ENCODE peak calls at places on chromosomes 6 and 20, in six cellular contexts. One of them, this sample, is unnamed. For H3K36me3 and H3K9me3, the result is how much of the 10 kb centered on the place peaks cover.

GRCh38 chr20:36093025-36093803 is 61.3 kb upstream of the EPB41L1 start:
- DNase-seq in adrenal gland: peak
- DNase-seq in Caco-2: peak
- DNase-seq in left lung: peak
- DNase-seq in heart left ventricle: peak
- DNase-seq in CD8-positive, alpha-beta T cell: peak
- DNase-seq in this sample: peak

GRCh38 chr6:163355471-163355991 is 59.0 kb upstream of the QKI start:
- DNase-seq in CD8-positive, alpha-beta T cell: no peak
- DNase-seq in Caco-2: no peak
- DNase-seq in heart left ventricle: peak
- DNase-seq in adrenal gland: peak
- DNase-seq in left lung: peak
- DNase-seq in this sample: no peak

GRCh38 chr20:21515300-21516179 is 1.7 kb upstream of the NKX2-2 start:
- DNase-seq in CD8-positive, alpha-beta T cell: no peak
- DNase-seq in adrenal gland: no peak
- DNase-seq in heart left ventricle: no peak
- DNase-seq in Caco-2: no peak
- DNase-seq in left lung: peak
- DNase-seq in this sample: no peak

GRCh38 chr20:53937330-53937729 is 133.1 kb downstream of the BCAS1 start:
- DNase-seq in CD8-positive, alpha-beta T cell: no peak
- DNase-seq in heart left ventricle: no peak
- DNase-seq in adrenal gland: no peak
- DNase-seq in left lung: no peak
- DNase-seq in Caco-2: no peak
- DNase-seq in this sample: no peak

GRCh38 chr6:8172510-8172909 is 70.2 kb upstream of the EEF1E1 start:
- DNase-seq in Caco-2: no peak
- DNase-seq in left lung: no peak
- DNase-seq in adrenal gland: no peak
- DNase-seq in heart left ventricle: no peak
- DNase-seq in CD8-positive, alpha-beta T cell: no peak
- DNase-seq in this sample: no peak

GRCh38 chr20:40305303-40305702 is 383.7 kb downstream of the MAFB start:
- DNase-seq in Caco-2: no peak
- DNase-seq in left lung: no peak
- DNase-seq in heart left ventricle: no peak
- DNase-seq in CD8-positive, alpha-beta T cell: no peak
- DNase-seq in adrenal gland: no peak
- DNase-seq in this sample: no peak

GRCh38 chr6:125953502-125953875 is 3.1 kb upstream of the HINT3 start:
- DNase-seq in left lung: peak
- DNase-seq in heart left ventricle: no peak
- DNase-seq in adrenal gland: no peak
- DNase-seq in Caco-2: peak
- DNase-seq in CD8-positive, alpha-beta T cell: no peak
- DNase-seq in this sample: no peak

GRCh38 chr20:17495826-17496225 is 35.4 kb downstream of the BFSP1 start:
- DNase-seq in heart left ventricle: no peak
- DNase-seq in CD8-positive, alpha-beta T cell: peak
- DNase-seq in left lung: no peak
- DNase-seq in Caco-2: no peak
- DNase-seq in adrenal gland: no peak
- DNase-seq in this sample: no peak

GRCh38 chr6:26159417-26160273 is 72.4 kb downstream of the HFE start:
- DNase-seq in CD8-positive, alpha-beta T cell: no peak
- DNase-seq in left lung: no peak
- DNase-seq in Caco-2: no peak
- DNase-seq in adrenal gland: no peak
- DNase-seq in heart left ventricle: no peak
- DNase-seq in this sample: no peak

GRCh38 chr6:45626087-45626891 is 248.6 kb upstream of the SUPT3H start:
- DNase-seq in Caco-2: no peak
- DNase-seq in left lung: no peak
- DNase-seq in CD8-positive, alpha-beta T cell: no peak
- DNase-seq in adrenal gland: no peak
- DNase-seq in heart left ventricle: no peak
- DNase-seq in this sample: no peak

GRCh38 chr6:125262026-125263013 is 39.4 kb downstream of the HDDC2 start:
- DNase-seq in left lung: no peak
- DNase-seq in heart left ventricle: no peak
- DNase-seq in adrenal gland: no peak
- DNase-seq in CD8-positive, alpha-beta T cell: no peak
- DNase-seq in Caco-2: no peak
- DNase-seq in this sample: no peak

GRCh38 chr6:137417411-137417810 is 76.8 kb downstream of the OLIG3 start:
- DNase-seq in Caco-2: no peak
- DNase-seq in CD8-positive, alpha-beta T cell: no peak
- DNase-seq in heart left ventricle: no peak
- DNase-seq in left lung: no peak
- DNase-seq in adrenal gland: no peak
- DNase-seq in this sample: no peak

GRCh38 chr20:63280371-63280770 is 7.8 kb downstream of the ARFGAP1 start:
- DNase-seq in heart left ventricle: no peak
- DNase-seq in left lung: peak
- DNase-seq in adrenal gland: no peak
- DNase-seq in CD8-positive, alpha-beta T cell: no peak
- DNase-seq in Caco-2: no peak
- DNase-seq in this sample: no peak

GRCh38 chr6:38459291-38459690 is 180.4 kb downstream of the BTBD9 start:
- DNase-seq in left lung: no peak
- DNase-seq in heart left ventricle: no peak
- DNase-seq in adrenal gland: no peak
- DNase-seq in CD8-positive, alpha-beta T cell: no peak
- DNase-seq in Caco-2: no peak
- DNase-seq in this sample: no peak

GRCh38 chr6:149088361-149088760 is 229.2 kb upstream of the TAB2 start:
- DNase-seq in adrenal gland: no peak
- DNase-seq in Caco-2: no peak
- DNase-seq in left lung: no peak
- DNase-seq in heart left ventricle: no peak
- DNase-seq in CD8-positive, alpha-beta T cell: no peak
- DNase-seq in this sample: no peak

GRCh38 chr6:162408805-162409535 is 318.6 kb downstream of the PRKN start:
- DNase-seq in CD8-positive, alpha-beta T cell: no peak
- DNase-seq in Caco-2: no peak
- DNase-seq in heart left ventricle: no peak
- DNase-seq in adrenal gland: no peak
- DNase-seq in left lung: no peak
- DNase-seq in this sample: no peak

GRCh38 chr20:58746551-58747399 is 54.2 kb downstream of the NPEPL1 start:
- DNase-seq in CD8-positive, alpha-beta T cell: no peak
- DNase-seq in heart left ventricle: no peak
- DNase-seq in Caco-2: no peak
- DNase-seq in adrenal gland: no peak
- DNase-seq in left lung: no peak
- DNase-seq in this sample: no peak

GRCh38 chr6:2396856-2397640 is 151.6 kb upstream of the GMDS start:
- DNase-seq in CD8-positive, alpha-beta T cell: no peak
- DNase-seq in Caco-2: no peak
- DNase-seq in adrenal gland: peak
- DNase-seq in left lung: no peak
- DNase-seq in heart left ventricle: peak
- DNase-seq in this sample: no peak

GRCh38 chr20:18628330-18628941 is 40.6 kb downstream of the DTD1 start:
- DNase-seq in heart left ventricle: no peak
- DNase-seq in adrenal gland: no peak
- DNase-seq in Caco-2: peak
- DNase-seq in CD8-positive, alpha-beta T cell: no peak
- DNase-seq in left lung: peak
- DNase-seq in this sample: no peak

GRCh38 chr6:112183271-112183671 is 71.1 kb downstream of the LAMA4 start:
- DNase-seq in heart left ventricle: no peak
- DNase-seq in CD8-positive, alpha-beta T cell: no peak
- DNase-seq in left lung: no peak
- DNase-seq in Caco-2: no peak
- DNase-seq in adrenal gland: no peak
- DNase-seq in this sample: no peak

DNA sequence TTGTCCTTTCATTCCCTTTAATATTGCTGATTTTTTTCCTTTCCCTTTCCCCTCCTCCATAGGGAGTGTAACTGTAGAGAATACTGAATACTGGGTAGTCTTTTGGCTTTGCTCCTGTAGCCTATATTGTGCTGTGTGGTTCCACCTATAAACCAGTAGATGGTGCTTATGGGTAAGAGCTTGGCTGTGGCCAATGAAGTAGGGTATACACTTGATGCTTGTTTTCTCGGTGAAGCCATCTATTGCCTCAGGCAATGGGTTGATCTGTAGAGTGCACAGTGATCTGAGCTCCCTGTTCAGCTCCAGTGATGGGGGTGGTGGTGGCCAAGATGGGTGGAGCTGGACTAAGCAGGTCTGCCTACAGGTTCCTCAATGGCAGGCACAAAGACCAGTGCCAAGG is 203.3 kb upstream of the IMPG1 start:
- DNase-seq in Caco-2: peak
- DNase-seq in heart left ventricle: no peak
- DNase-seq in adrenal gland: no peak
- DNase-seq in CD8-positive, alpha-beta T cell: no peak
- DNase-seq in left lung: no peak
- DNase-seq in this sample: no peak
- TF ChIP-seq CTCF in Caco-2: peak
- TF ChIP-seq CTCF in heart left ventricle: no peak
- TF ChIP-seq CTCF in adrenal gland: no peak
- TF ChIP-seq CTCF in CD8-positive, alpha-beta T cell: no peak
- TF ChIP-seq CTCF in left lung: no peak
- TF ChIP-seq CTCF in this sample: no peak

DNA sequence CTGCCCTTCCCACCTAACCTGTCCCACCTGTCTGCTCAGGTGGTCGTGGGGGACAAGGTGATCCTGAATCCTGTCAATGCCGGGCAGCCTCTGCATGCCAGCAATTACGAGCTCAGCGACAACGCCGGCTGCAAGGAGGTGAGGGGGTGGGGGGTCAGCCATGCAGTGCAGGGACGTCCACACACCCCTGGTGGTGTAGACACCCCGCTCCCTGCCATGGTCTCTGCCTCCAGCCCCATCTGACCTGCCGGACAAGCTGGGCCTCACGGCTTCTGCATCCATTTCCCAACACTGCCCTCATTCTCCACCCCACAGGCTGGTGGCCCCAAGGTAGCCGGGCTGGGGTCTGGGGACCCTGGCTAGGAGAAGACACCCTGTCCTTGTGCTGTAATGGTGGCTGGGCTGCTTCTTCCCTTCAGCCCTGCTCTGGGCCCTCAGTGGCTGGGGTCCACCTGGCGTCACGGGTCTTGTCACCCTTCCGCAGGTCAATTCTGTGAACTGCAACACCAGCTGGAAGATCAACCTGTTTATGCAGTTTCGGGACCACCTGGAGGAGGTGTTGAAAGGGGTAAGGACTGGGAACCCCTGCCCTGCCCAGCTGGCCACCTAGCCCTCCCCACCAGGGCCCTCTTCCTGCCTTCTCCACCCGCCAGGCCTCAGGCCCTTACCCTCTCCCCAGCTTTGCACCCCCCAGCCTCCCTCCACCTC is 38.0 kb downstream of the ITPR3 start:
- DNase-seq in Caco-2: no peak
- DNase-seq in CD8-positive, alpha-beta T cell: no peak
- DNase-seq in left lung: no peak
- DNase-seq in heart left ventricle: no peak
- DNase-seq in adrenal gland: no peak
- DNase-seq in this sample: no peak
- H3K36me3 ChIP-seq in Caco-2: under half
- H3K36me3 ChIP-seq in CD8-positive, alpha-beta T cell: under half
- H3K36me3 ChIP-seq in left lung: half or more
- H3K36me3 ChIP-seq in heart left ventricle: under half
- H3K36me3 ChIP-seq in adrenal gland: under half
- H3K36me3 ChIP-seq in this sample: under half

GRCh38 chr6:67501738-67502137 is 1133.3 kb upstream of the ADGRB3 start:
- DNase-seq in CD8-positive, alpha-beta T cell: no peak
- DNase-seq in heart left ventricle: no peak
- DNase-seq in Caco-2: no peak
- DNase-seq in left lung: no peak
- DNase-seq in adrenal gland: no peak
- DNase-seq in this sample: no peak
- H3K9me3 ChIP-seq in CD8-positive, alpha-beta T cell: under half
- H3K9me3 ChIP-seq in heart left ventricle: under half
- H3K9me3 ChIP-seq in Caco-2: under half
- H3K9me3 ChIP-seq in left lung: under half
- H3K9me3 ChIP-seq in adrenal gland: under half
- H3K9me3 ChIP-seq in this sample: under half

GRCh38 chr6:32198345-32198696 is 5.9 kb upstream of the GPSM3 start:
- DNase-seq in left lung: no peak
- DNase-seq in CD8-positive, alpha-beta T cell: no peak
- DNase-seq in Caco-2: no peak
- DNase-seq in heart left ventricle: no peak
- DNase-seq in adrenal gland: no peak
- DNase-seq in this sample: no peak

GRCh38 chr6:32195652-32195901 is 3.1 kb upstream of the GPSM3 start:
- DNase-seq in heart left ventricle: peak
- DNase-seq in adrenal gland: peak
- DNase-seq in left lung: peak
- DNase-seq in CD8-positive, alpha-beta T cell: peak
- DNase-seq in Caco-2: peak
- DNase-seq in this sample: peak

GRCh38 chr6:32194825-32195651 is 2.6 kb upstream of the GPSM3 start:
- DNase-seq in Caco-2: peak
- DNase-seq in heart left ventricle: no peak
- DNase-seq in left lung: no peak
- DNase-seq in adrenal gland: peak
- DNase-seq in CD8-positive, alpha-beta T cell: no peak
- DNase-seq in this sample: no peak

GRCh38 chr6:32195902-32196681 is 3.6 kb upstream of the GPSM3 start:
- DNase-seq in adrenal gland: peak
- DNase-seq in Caco-2: peak
- DNase-seq in left lung: peak
- DNase-seq in CD8-positive, alpha-beta T cell: peak
- DNase-seq in heart left ventricle: peak
- DNase-seq in this sample: peak

DNA sequence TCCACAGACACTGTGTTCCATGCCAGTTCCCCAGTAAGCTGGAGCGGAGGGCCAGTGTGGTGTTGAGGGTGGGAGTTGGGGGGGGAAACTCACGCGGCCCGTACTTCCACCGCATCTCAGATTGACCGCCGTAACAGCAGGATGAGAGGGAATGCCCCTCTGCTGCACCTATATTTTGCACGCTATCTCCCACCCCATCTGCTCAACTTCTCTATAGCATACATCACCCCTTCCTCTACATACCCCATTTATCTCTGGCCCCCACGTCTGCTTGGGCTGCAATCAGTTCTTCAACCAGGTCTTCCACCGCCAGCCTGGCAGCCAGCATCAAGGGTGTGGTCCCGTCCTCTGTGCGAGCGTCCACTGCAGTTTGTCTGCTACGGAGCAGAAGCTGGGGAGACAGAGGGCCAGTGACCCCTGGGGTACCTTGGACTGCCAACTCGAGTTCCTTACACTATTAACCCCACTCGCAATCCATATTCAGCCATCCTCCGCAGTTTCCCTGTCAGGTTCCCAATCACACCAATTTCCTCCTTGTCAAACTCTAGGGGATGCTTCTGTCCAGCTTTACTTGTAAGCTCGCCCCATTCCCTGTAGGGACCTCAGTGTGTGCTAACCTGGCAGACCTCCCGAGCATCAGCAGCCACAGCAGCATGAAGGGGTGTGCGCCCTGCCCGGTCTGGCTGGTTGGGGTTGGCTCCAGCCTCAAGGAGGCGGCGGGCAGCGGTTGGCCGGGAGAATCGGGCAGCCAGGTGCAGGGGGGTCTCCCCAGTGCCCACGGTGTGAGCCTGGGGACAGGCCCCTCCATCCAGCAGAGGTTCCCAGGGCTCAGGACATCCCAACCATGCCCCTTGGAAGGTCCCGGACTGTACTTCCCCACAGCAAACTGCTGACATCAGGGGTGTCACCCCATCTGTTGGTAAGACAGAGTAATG is 4.5 kb upstream of the GPSM3 start:
- DNase-seq in heart left ventricle: no peak
- DNase-seq in CD8-positive, alpha-beta T cell: no peak
- DNase-seq in Caco-2: no peak
- DNase-seq in adrenal gland: peak
- DNase-seq in left lung: no peak
- DNase-seq in this sample: no peak
- TF ChIP-seq CTCF in heart left ventricle: no peak
- TF ChIP-seq CTCF in CD8-positive, alpha-beta T cell: no peak
- TF ChIP-seq CTCF in Caco-2: no peak
- TF ChIP-seq CTCF in adrenal gland: no peak
- TF ChIP-seq CTCF in left lung: no peak
- TF ChIP-seq CTCF in this sample: no peak